ENCODE peak calls at places on chromosomes 13 and 19, in ten cellular contexts. S is adrenal gland, H is uterus, I is lower leg skin, W is A549, D is thyroid gland, F is breast epithelium, J is GM12891, Y is ovary, B is HCT116. C is an unnamed sample.

GRCh38 chr19:8257052-8257443 is 47.9 kb downstream of the CERS4 start:
- DNase-seq in S (no peak), H (no peak), I (no peak), W (peak; percentile 35), D (no peak), F (no peak), J (no peak), Y (no peak), B (no peak), C (no peak)

GRCh38 chr13:48896312-48896711 is 79.4 kb upstream of the FNDC3A start:
- DNase-seq in S (no peak), H (no peak), I (no peak), W (peak; percentile 4), D (no peak), F (no peak), J (no peak), Y (no peak), B (no peak), C (peak; percentile 6)

GRCh38 chr13:43303040-43303729 is 279.8 kb downstream of the DNAJC15 start:
- DNase-seq in S (peak; percentile 73), H (no peak), I (no peak), W (peak; percentile 48), D (peak; percentile 71), F (no peak), J (peak; percentile 17), Y (peak; percentile 48), B (no peak), C (no peak)

GRCh38 chr13:109740121-109740520 is 46.3 kb downstream of the IRS2 start:
- DNase-seq in S (no peak), H (no peak), I (no peak), W (no peak), D (peak; percentile 20), F (no peak), J (no peak), Y (no peak), B (no peak), C (no peak)

GRCh38 chr19:4284176-4284958 is 5.3 kb downstream of the SHD start:
- DNase-seq in S (no peak), H (no peak), I (no peak), W (peak; percentile 84), D (no peak), F (no peak), J (no peak), Y (no peak), B (peak; percentile 77), C (peak; percentile 74)

GRCh38 chr13:42544246-42544915 is 29.6 kb upstream of the TNFSF11 start:
- DNase-seq in S (no peak), H (no peak), I (no peak), W (no peak), D (no peak), F (no peak), J (no peak), Y (no peak), B (no peak), C (no peak)

GRCh38 chr19:35209646-35210045 is 18.9 kb downstream of the FAM187B start:
- DNase-seq in S (no peak), H (no peak), I (no peak), W (no peak), D (no peak), F (no peak), J (no peak), Y (no peak), B (no peak), C (no peak)

GRCh38 chr19:39752390-39752789 is 14.6 kb upstream of the CLC start:
- DNase-seq in S (no peak), H (no peak), I (no peak), W (no peak), D (no peak), F (no peak), J (no peak), Y (no peak), B (no peak), C (no peak)

DNA sequence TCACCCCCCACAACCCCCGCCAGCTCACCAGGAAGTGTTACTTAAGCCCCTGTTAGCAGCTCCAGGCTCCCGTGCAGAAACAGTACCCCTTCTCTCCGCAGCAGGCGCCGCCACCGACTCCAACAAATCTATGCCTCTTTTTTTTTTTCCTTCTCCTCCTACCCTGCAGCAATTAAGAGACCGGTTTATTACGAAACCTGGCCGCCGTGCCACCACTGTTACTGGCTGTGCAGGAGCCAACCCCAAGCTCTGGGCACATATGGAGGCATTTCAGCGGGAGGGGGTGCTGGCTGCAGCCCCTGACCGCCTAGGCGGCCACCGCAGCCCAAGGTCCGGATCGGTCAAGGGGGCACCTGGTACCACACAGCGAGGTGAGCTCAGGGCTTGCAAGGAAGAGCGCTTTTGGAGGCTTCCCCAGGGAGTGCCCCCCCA is 2.4 kb downstream of the GADD45B start:
- DNase-seq in S (peak; percentile 56), H (peak; percentile 66), I (peak; percentile 75), W (peak; percentile 74), D (peak; percentile 77), F (peak; percentile 91), J (no peak), Y (peak; percentile 80), B (no peak), C (no peak)
- TF ChIP-seq POLR2A in S (no peak), H (no peak), I (no peak), W (no peak), D (no peak), F (no peak), J (peak; percentile 92), Y (peak; percentile 32), B (no peak), C (no peak)

DNA sequence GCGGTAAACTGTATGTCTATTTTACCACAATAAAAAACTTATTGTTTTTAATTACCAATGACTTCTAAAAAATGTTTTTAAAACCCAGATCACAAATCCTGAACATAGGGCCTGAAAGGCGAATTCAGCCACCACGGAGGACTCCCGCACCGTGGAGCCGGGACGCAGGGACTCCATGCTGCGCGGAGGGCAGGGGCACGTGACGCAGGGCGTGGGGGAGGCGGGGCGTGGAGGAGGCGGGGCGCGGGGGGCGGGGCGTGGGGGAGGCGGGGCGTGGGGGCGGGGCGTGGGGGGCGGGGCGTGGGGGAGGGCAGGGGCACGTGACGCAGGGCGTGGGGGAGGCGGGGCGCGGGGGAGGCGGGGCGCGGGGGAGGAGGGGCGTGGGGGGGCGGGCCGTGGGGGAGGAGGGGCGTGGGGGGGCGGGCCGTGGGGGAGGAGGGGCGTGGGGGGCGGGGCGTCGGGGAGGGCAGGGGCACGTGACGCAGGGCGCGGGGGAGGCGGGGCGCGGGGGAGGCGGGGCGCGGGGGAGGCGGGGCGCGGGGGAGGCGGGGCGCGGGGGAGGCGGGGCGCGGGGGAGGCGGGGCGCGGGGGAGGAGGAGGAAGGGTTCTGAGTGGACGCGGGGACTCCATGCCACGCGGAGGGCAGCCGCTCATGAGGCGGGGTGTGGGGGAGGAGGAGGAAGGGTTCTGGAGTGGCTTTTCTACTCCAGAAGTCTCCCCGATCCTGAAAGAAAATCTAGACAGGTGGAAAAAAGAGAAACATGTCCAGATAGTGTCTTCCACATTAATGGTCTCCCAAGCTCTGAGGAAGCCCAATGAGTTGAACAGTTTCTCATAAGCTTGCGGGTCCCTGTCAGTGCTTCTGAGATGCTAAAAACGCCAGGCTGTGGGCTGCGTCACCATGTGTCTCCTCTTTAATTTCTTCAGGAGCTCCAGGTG is 4.4 kb upstream of the PROZ start:
- DNase-seq in S (peak; percentile 88), H (peak; percentile 77), I (peak; percentile 68), W (peak; percentile 70), D (peak; percentile 76), F (peak; percentile 84), J (peak; percentile 77), Y (peak; percentile 86), B (peak; percentile 18), C (peak; percentile 90)
- TF ChIP-seq POLR2A in S (peak; percentile 10), H (peak; percentile 62), I (peak; percentile 65), W (peak; percentile 67), D (no peak), F (peak; percentile 27), J (no peak), Y (peak; percentile 65), B (peak; percentile 81), C (peak; percentile 56)

GRCh38 chr13:73610799-73611592 is 523.2 kb downstream of the KLF12 start:
- DNase-seq in S (no peak), H (no peak), I (no peak), W (no peak), D (no peak), F (no peak), J (no peak), Y (no peak), B (no peak), C (no peak)

GRCh38 chr13:73607489-73608156 is 526.6 kb downstream of the KLF12 start:
- DNase-seq in S (no peak), H (no peak), I (no peak), W (no peak), D (no peak), F (no peak), J (no peak), Y (no peak), B (no peak), C (no peak)

GRCh38 chr13:73608157-73608516 is 526.1 kb downstream of the KLF12 start:
- DNase-seq in S (no peak), H (no peak), I (no peak), W (no peak), D (no peak), F (no peak), J (no peak), Y (no peak), B (no peak), C (no peak)

GRCh38 chr13:73603646-73604045 is 530.6 kb downstream of the KLF12 start:
- DNase-seq in S (no peak), H (no peak), I (no peak), W (no peak), D (no peak), F (no peak), J (no peak), Y (no peak), B (no peak), C (no peak)

GRCh38 chr13:73608731-73609485 is 525.3 kb downstream of the KLF12 start:
- DNase-seq in S (peak; percentile 19), H (no peak), I (peak; percentile 28), W (no peak), D (peak; percentile 16), F (no peak), J (no peak), Y (no peak), B (no peak), C (no peak)
- TF ChIP-seq POLR2A in S (no peak), H (no peak), I (no peak), W (no peak), D (no peak), F (no peak), J (no peak), Y (no peak), B (no peak), C (no peak)

DNA sequence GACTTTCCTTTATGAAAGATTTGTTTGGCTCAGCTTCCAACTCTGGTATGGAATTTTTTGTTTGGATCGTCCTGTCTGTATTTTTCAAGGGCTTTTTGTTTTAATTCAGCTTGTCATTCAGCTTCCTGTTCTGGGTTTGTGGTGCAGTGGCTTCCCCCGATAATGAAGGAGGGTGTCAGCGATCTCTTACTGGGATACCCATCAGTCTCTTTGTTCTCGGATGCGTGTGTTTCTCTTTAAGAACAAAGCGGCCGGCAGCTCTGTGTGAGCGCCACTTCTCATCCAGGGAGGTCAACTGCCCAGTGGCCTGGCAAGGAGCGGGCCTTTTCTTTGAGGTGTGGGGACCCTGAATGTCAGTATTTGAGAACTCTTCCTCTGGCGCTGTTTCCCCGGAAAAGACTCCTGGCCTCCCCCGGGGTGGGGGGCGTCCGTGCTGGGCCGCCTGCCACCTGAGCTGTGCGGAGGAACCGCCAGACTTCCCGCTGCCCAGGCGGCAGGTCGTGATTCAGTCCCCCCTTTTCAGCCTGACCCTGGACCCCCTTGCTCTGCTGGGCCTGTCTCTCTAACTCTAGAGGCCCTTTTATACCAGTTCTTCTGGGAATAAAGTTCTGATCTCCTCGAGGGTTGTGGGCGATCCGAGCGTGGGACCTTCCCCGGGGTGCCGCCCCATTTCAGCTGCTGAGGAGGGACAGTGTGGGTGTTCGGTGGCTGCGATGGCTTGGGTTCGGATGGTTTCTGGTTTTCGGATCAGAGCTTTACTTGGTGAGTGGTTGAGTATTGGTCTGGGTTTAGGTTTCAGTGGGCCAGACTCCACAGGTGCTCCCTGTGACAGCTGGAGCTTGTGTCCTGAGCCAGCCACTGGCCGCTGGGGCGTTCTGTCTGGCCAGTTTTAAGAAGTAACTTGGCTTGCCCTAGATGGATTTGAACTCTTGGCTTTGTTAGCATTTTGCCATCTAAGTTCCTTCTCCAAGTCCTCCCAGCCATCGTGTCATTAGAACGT is 3.4 kb downstream of the SF3A2 start:
- DNase-seq in S (no peak), H (no peak), I (no peak), W (no peak), D (peak; percentile 28), F (no peak), J (no peak), Y (no peak), B (no peak), C (no peak)
- TF ChIP-seq POLR2A in S (no peak), H (no peak), I (no peak), W (no peak), D (no peak), F (no peak), J (no peak), Y (no peak), B (no peak), C (no peak)